ENCODE peak calls at places on chromosomes 7 and 10, in nine cellular contexts. T is fibroblast of lung; W is GM23338; L is dorsolateral prefrontal cortex; J is bronchial epithelial cell; Y is keratinocyte; G is CD4-positive, alpha-beta T cell; S is HFF-Myc; D is upper lobe of right lung. N is an unnamed sample.

GRCh38 chr10:85464336-85464735 is 902.3 kb downstream of the GRID1 start:
- DNase-seq in Y (no peak), S (no peak), T (no peak), W (no peak), L (no peak), D (no peak), J (no peak), G (no peak), N (no peak)

GRCh38 chr7:85186521-85187241 is at the start of gene SEMA3D:
- DNase-seq in S (peak; percentile 70), W (peak; percentile 90), G (no peak), Y (no peak), J (peak; percentile 65), L (peak; percentile 37), D (peak; percentile 80), T (peak; percentile 87), N (no peak)

GRCh38 chr7:47786557-47787248 is 161.6 kb downstream of the PKD1L1 start:
- DNase-seq in G (no peak), T (peak; percentile 97), Y (peak; percentile 88), D (no peak), W (peak; percentile 34), S (peak; percentile 96), L (no peak), J (peak; percentile 98), N (no peak)

GRCh38 chr10:94224656-94225055 is 138.1 kb downstream of the NOC3L start:
- DNase-seq in L (no peak), T (no peak), D (no peak), Y (no peak), G (no peak), W (no peak), S (no peak), J (peak; percentile 89), N (no peak)

GRCh38 chr10:43689955-43690771 is 41.5 kb upstream of the ZNF32 start:
- DNase-seq in T (peak; percentile 76), W (peak; percentile 85), L (peak; percentile 63), D (peak; percentile 94), S (peak; percentile 44), Y (no peak), J (peak; percentile 36), G (peak; percentile 71), N (no peak)

GRCh38 chr7:120741371-120742042 is 116.4 kb downstream of the TSPAN12 start:
- DNase-seq in D (no peak), G (no peak), W (no peak), Y (no peak), J (peak; percentile 78), S (no peak), T (no peak), L (no peak), N (no peak)

GRCh38 chr7:103037476-103037822 is 37.1 kb downstream of the FBXL13 start:
- DNase-seq in T (no peak), D (no peak), G (no peak), Y (no peak), L (no peak), W (no peak), S (no peak), J (no peak), N (no peak)

GRCh38 chr7:8131694-8132605 is 130.0 kb downstream of the ICA1 start:
- DNase-seq in G (peak; percentile 38), W (no peak), S (no peak), T (no peak), Y (no peak), J (peak; percentile 42), L (no peak), D (no peak), N (peak; percentile 75)

GRCh38 chr10:46551701-46552525 is 4.5 kb downstream of the GPRIN2 start:
- DNase-seq in T (no peak), G (no peak), S (no peak), L (peak; percentile 27), J (no peak), Y (no peak), D (peak; percentile 72), W (no peak), N (no peak)

GRCh38 chr7:82166666-82167065 is 276.9 kb downstream of the CACNA2D1 start:
- DNase-seq in D (no peak), Y (no peak), G (no peak), T (no peak), L (no peak), J (peak; percentile 9), W (no peak), S (no peak), N (no peak)

GRCh38 chr10:5434017-5434753 is 21.8 kb downstream of the NET1 start:
- DNase-seq in G (no peak), L (no peak), T (peak; percentile 82), S (no peak), D (no peak), J (peak; percentile 60), W (peak; percentile 79), Y (no peak), N (no peak)
- TF ChIP-seq CTCF in G (peak; percentile 74), L (peak; percentile 79), T (peak; percentile 71), S (peak; percentile 58), D (peak; percentile 69), J (peak; percentile 67), W (peak; percentile 77), Y (peak; percentile 63), N (peak; percentile 67)

GRCh38 chr7:88357794-88358533 is 51.3 kb upstream of the STEAP4 start:
- DNase-seq in D (no peak), S (no peak), Y (no peak), W (no peak), G (no peak), L (no peak), T (no peak), J (peak; percentile 46), N (no peak)
- TF ChIP-seq CTCF in D (peak; percentile 49), S (no peak), Y (peak; percentile 55), W (peak; percentile 29), G (no peak), L (peak; percentile 47), T (peak; percentile 43), J (peak; percentile 66), N (peak; percentile 55)

DNA sequence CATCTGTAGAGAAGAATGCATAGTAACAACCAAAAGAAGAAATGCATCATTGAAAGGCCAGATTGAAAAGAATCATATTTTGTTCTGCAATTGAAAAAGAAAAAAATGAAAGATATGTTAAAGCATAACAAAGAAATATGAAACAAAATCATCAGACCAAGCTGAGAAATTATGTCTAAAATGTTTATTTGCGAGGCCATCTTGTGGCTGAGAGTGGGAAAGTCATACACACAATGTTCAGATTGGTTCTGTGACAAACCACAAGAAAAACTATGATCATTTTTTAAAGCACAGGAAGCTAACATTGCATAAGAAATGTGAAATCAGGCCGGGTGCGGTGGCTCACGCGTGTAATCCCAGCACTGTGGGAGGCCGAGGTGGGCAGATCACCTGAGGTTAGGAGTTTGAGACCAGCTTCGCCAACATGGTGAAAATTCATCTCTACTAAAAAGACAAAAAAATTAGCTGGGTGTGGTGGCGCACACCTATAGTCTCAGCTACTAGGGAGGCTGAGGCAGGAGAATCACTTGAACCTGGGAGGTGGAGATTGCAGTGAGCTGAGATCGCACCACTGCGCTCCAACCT is 36.6 kb downstream of the ABCB5 start:
- DNase-seq in W (no peak), T (peak; percentile 32), D (no peak), G (no peak), S (no peak), Y (no peak), L (no peak), J (peak; percentile 29), N (no peak)
- TF ChIP-seq CTCF in W (peak; percentile 64), T (peak; percentile 31), D (peak; percentile 31), G (no peak), S (no peak), Y (peak; percentile 52), L (peak; percentile 41), J (peak; percentile 34), N (peak; percentile 39)

GRCh38 chr7:107579881-107580715 is at the start of gene BCAP29:
- DNase-seq in T (peak; percentile 47), J (peak; percentile 37), D (peak; percentile 90), L (peak; percentile 43), G (peak; percentile 34), S (no peak), W (peak; percentile 81), Y (no peak), N (no peak)

GRCh38 chr7:107579546-107579880 is 533 bp upstream of the BCAP29 start:
- DNase-seq in T (no peak), S (no peak), J (peak; percentile 27), W (no peak), D (no peak), G (no peak), L (no peak), Y (no peak), N (no peak)

GRCh38 chr7:107581387-107582013 is 1.5 kb downstream of the BCAP29 start:
- DNase-seq in T (peak; percentile 48), S (no peak), L (no peak), W (no peak), G (no peak), D (no peak), J (peak; percentile 10), Y (no peak), N (no peak)

GRCh38 chr7:107582906-107583305 is 2.9 kb downstream of the BCAP29 start:
- DNase-seq in W (no peak), L (no peak), S (no peak), D (no peak), T (no peak), J (no peak), Y (no peak), G (no peak), N (no peak)

GRCh38 chr7:107580716-107581383 is 804 bp downstream of the BCAP29 start:
- DNase-seq in W (no peak), S (no peak), J (no peak), G (no peak), L (no peak), T (no peak), D (no peak), Y (no peak), N (no peak)
- TF ChIP-seq CTCF in W (no peak), S (no peak), J (no peak), G (no peak), L (no peak), T (no peak), D (no peak), Y (no peak), N (no peak)

N was measured in GM12864.